ENCODE peak calls at places on chromosomes 2 and 18, in four cellular contexts. I is nephron progenitor cell, J is NAMALWA, A is left ventricle myocardium superior. L is an unnamed sample.

GRCh38 chr2:105754999-105755398 is 10.3 kb downstream of the NCK2 start:
- DNase-seq in J (no peak), A (no peak), I (no peak), L (no peak)

GRCh38 chr2:79782540-79782939 is 269.7 kb downstream of the CTNNA2 start:
- DNase-seq in I (no peak), A (no peak), J (no peak), L (no peak)

GRCh38 chr18:9734189-9734588 is 26.1 kb downstream of the RAB31 start:
- DNase-seq in J (no peak), I (no peak), A (no peak), L (no peak)

GRCh38 chr18:45998244-45998643 is 31.1 kb upstream of the EPG5 start:
- DNase-seq in A (no peak), I (no peak), J (no peak), L (no peak)

GRCh38 chr18:13613099-13613498 is 113.3 kb downstream of the FAM210A start:
- DNase-seq in A (no peak), I (no peak), J (no peak), L (no peak)

GRCh38 chr2:28993211-28993960 is 12.3 kb downstream of the TOGARAM2 start:
- DNase-seq in A (peak), J (no peak), I (no peak), L (no peak)

GRCh38 chr2:148874868-148875341 is at the start of gene KIF5C:
- DNase-seq in I (peak), J (peak), A (peak), L (peak)

GRCh38 chr18:76991021-76991688 is 141.4 kb downstream of the MBP start:
- DNase-seq in I (no peak), A (no peak), J (no peak), L (peak)

GRCh38 chr2:10329880-10330699 is 27.4 kb downstream of the HPCAL1 start:
- DNase-seq in I (no peak), A (no peak), J (peak), L (no peak)

GRCh38 chr2:192070099-192070498 is 124.6 kb downstream of the TMEFF2 start:
- DNase-seq in I (no peak), A (no peak), J (no peak), L (no peak)

GRCh38 chr2:138831154-138831553 is 51.0 kb upstream of the NXPH2 start:
- DNase-seq in J (no peak), A (no peak), I (no peak), L (no peak)

GRCh38 chr2:231371430-231372054 is 24.0 kb upstream of the B3GNT7 start:
- DNase-seq in J (no peak), I (no peak), A (peak), L (no peak)

L was measured in BE2C.